ENCODE peak calls at places on chromosomes 11 and 22, in ten cellular contexts. X, A, L, K, E, P, N, T, Q and D are unnamed samples.

GRCh38 chr11:2929511-2929879 is 275 bp upstream of the PHLDA2 start:
- DNase-seq in X (peak), A (no peak), L (peak), K (peak), E (no peak), P (peak), N (no peak), T (peak), Q (peak), D (peak)

GRCh38 chr22:50157976-50158375 is 12.6 kb upstream of the PANX2 start:
- DNase-seq in X (no peak), A (no peak), L (no peak), K (no peak), E (no peak), P (no peak), N (no peak), T (no peak), Q (peak), D (no peak)

GRCh38 chr11:94747136-94748110 is 20.7 kb upstream of the AMOTL1 start:
- DNase-seq in X (no peak), A (no peak), L (peak), K (no peak), E (no peak), P (no peak), N (no peak), T (no peak), Q (no peak), D (no peak)

GRCh38 chr11:45285931-45286632 is at the start of gene SYT13:
- DNase-seq in X (no peak), A (peak), L (peak), K (no peak), E (no peak), P (no peak), N (no peak), T (no peak), Q (peak), D (peak)

GRCh38 chr11:132142554-132142953 is 772.1 kb downstream of the NTM start:
- DNase-seq in X (no peak), A (no peak), L (no peak), K (no peak), E (no peak), P (no peak), N (no peak), T (no peak), Q (no peak), D (no peak)

GRCh38 chr11:24779791-24780190 is 282.9 kb downstream of the LUZP2 start:
- DNase-seq in X (no peak), A (peak), L (no peak), K (no peak), E (no peak), P (no peak), N (no peak), T (no peak), Q (no peak), D (no peak)

GRCh38 chr11:130192845-130193267 is 33.3 kb downstream of the ST14 start:
- DNase-seq in X (no peak), A (no peak), L (no peak), K (no peak), E (no peak), P (no peak), N (no peak), T (no peak), Q (no peak), D (no peak)

GRCh38 chr11:65301491-65302329 is 13.0 kb upstream of the CDC42EP2 start:
- DNase-seq in X (no peak), A (peak), L (no peak), K (no peak), E (no peak), P (peak), N (peak), T (no peak), Q (no peak), D (peak)

GRCh38 chr22:43163241-43163795 is 12.0 kb downstream of the TSPO start:
- DNase-seq in X (no peak), A (no peak), L (no peak), K (no peak), E (no peak), P (no peak), N (no peak), T (no peak), Q (no peak), D (no peak)

GRCh38 chr11:78299000-78299712 is 110.4 kb downstream of the USP35 start:
- DNase-seq in X (no peak), A (no peak), L (no peak), K (no peak), E (no peak), P (no peak), N (no peak), T (no peak), Q (no peak), D (no peak)

GRCh38 chr11:119479685-119480275 is 56.8 kb upstream of the THY1 start:
- DNase-seq in X (peak), A (no peak), L (peak), K (no peak), E (no peak), P (no peak), N (no peak), T (no peak), Q (no peak), D (peak)

GRCh38 chr11:95456704-95457491 is 225.9 kb upstream of the SESN3 start:
- DNase-seq in X (peak), A (no peak), L (no peak), K (no peak), E (no peak), P (no peak), N (no peak), T (no peak), Q (no peak), D (no peak)

GRCh38 chr11:18802381-18803257 is 11.0 kb upstream of the PTPN5 start:
- DNase-seq in X (peak), A (peak), L (peak), K (no peak), E (peak), P (no peak), N (no peak), T (peak), Q (peak), D (peak)

GRCh38 chr11:35549787-35550186 is 24.4 kb upstream of the PAMR1 start:
- DNase-seq in X (peak), A (no peak), L (peak), K (no peak), E (peak), P (no peak), N (no peak), T (no peak), Q (no peak), D (peak)

GRCh38 chr11:67406969-67407699 is 3.3 kb downstream of the TBC1D10C start:
- DNase-seq in X (no peak), A (no peak), L (no peak), K (no peak), E (no peak), P (no peak), N (no peak), T (no peak), Q (no peak), D (no peak)

GRCh38 chr11:36123353-36124220 is 165.6 kb downstream of the COMMD9 start:
- DNase-seq in X (no peak), A (no peak), L (no peak), K (no peak), E (no peak), P (no peak), N (no peak), T (no peak), Q (no peak), D (no peak)

GRCh38 chr22:23675502-23676415 is 15.1 kb upstream of the RGL4 start:
- DNase-seq in X (no peak), A (peak), L (no peak), K (no peak), E (no peak), P (peak), N (no peak), T (no peak), Q (peak), D (no peak)

GRCh38 chr22:39478461-39478860 is 21.6 kb downstream of the MGAT3 start:
- DNase-seq in X (no peak), A (no peak), L (no peak), K (no peak), E (no peak), P (no peak), N (no peak), T (no peak), Q (no peak), D (peak)

GRCh38 chr11:67268036-67268683 is 1.9 kb downstream of the GRK2 start:
- DNase-seq in X (no peak), A (no peak), L (no peak), K (no peak), E (no peak), P (peak), N (no peak), T (no peak), Q (no peak), D (no peak)

GRCh38 chr11:134244593-134244992 is 8.6 kb downstream of the THYN1 start:
- DNase-seq in X (no peak), A (peak), L (peak), K (no peak), E (no peak), P (no peak), N (no peak), T (no peak), Q (no peak), D (peak)

GRCh38 chr22:49956418-49956770 is 4.2 kb upstream of the PIM3 start:
- DNase-seq in X (no peak), A (no peak), L (no peak), K (no peak), E (no peak), P (peak), N (no peak), T (no peak), Q (no peak), D (no peak)

GRCh38 chr11:34261095-34261494 is 96.7 kb downstream of the ABTB2 start:
- DNase-seq in X (no peak), A (no peak), L (no peak), K (no peak), E (no peak), P (no peak), N (no peak), T (no peak), Q (no peak), D (no peak)

GRCh38 chr11:44573333-44573732 is 7.9 kb downstream of the CD82 start:
- DNase-seq in X (no peak), A (no peak), L (no peak), K (no peak), E (no peak), P (no peak), N (no peak), T (no peak), Q (no peak), D (no peak)

GRCh38 chr11:68020575-68020974 is 9.9 kb upstream of the NDUFS8 start:
- DNase-seq in X (no peak), A (peak), L (peak), K (no peak), E (no peak), P (no peak), N (no peak), T (no peak), Q (no peak), D (no peak)

GRCh38 chr11:3043315-3043871 is 13.8 kb downstream of the CARS1 start:
- DNase-seq in X (peak), A (no peak), L (no peak), K (peak), E (no peak), P (peak), N (peak), T (no peak), Q (no peak), D (no peak)

GRCh38 chr22:35217541-35217940 is 39.8 kb upstream of the HMGXB4 start:
- DNase-seq in X (no peak), A (no peak), L (no peak), K (no peak), E (no peak), P (no peak), N (no peak), T (no peak), Q (no peak), D (no peak)

GRCh38 chr22:45316796-45317526 is 7.2 kb downstream of the FAM118A start:
- DNase-seq in X (no peak), A (no peak), L (no peak), K (no peak), E (no peak), P (no peak), N (no peak), T (no peak), Q (no peak), D (no peak)

GRCh38 chr11:35099278-35100018 is 39.5 kb upstream of the CD44 start:
- DNase-seq in X (peak), A (no peak), L (no peak), K (no peak), E (no peak), P (no peak), N (no peak), T (no peak), Q (no peak), D (no peak)

GRCh38 chr11:111413849-111414248 is 34.8 kb upstream of the POU2AF1 start:
- DNase-seq in X (no peak), A (no peak), L (no peak), K (no peak), E (no peak), P (no peak), N (no peak), T (no peak), Q (no peak), D (no peak)

GRCh38 chr11:114166897-114167323 is 107.4 kb downstream of the ZBTB16 start:
- DNase-seq in X (peak), A (peak), L (no peak), K (no peak), E (peak), P (peak), N (no peak), T (no peak), Q (no peak), D (no peak)

GRCh38 chr11:78649361-78650215 is 74.9 kb upstream of the NARS2 start:
- DNase-seq in X (no peak), A (no peak), L (no peak), K (no peak), E (no peak), P (no peak), N (no peak), T (no peak), Q (no peak), D (no peak)

GRCh38 chr11:107157146-107157808 is 139.0 kb upstream of the GUCY1A2 start:
- DNase-seq in X (no peak), A (no peak), L (no peak), K (no peak), E (no peak), P (no peak), N (no peak), T (no peak), Q (no peak), D (no peak)

GRCh38 chr22:42468841-42469240 is 36.6 kb upstream of the NFAM1 start:
- DNase-seq in X (no peak), A (no peak), L (no peak), K (no peak), E (no peak), P (no peak), N (no peak), T (no peak), Q (no peak), D (no peak)

GRCh38 chr11:19979519-19979845 is 180.8 kb downstream of the DBX1 start:
- DNase-seq in X (no peak), A (no peak), L (no peak), K (no peak), E (no peak), P (no peak), N (no peak), T (no peak), Q (no peak), D (no peak)

DNA sequence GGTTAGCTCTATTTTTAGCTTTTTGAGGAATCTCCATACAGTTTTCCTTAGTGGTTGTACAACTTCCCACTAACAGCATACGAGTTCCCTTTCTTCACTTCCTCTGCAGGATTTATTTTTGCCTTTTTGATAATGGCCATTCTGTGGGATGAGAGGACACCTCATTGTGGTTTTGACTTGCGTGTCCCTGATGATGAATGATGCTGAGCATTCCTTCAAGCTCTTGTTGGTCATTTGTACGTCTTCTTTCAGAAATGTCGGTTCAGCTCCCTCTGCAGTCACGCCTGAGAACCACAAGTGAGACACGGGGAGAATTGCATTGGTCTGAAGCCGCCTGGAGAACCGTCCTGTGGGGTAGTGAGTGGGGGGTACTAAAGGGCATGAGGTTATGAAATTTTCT is 2.0 kb upstream of the KRTAP5-10 start:
- DNase-seq in X (peak), A (peak), L (peak), K (no peak), E (peak), P (no peak), N (no peak), T (peak), Q (peak), D (peak)
- TF ChIP-seq CTCF in X (no peak), A (peak), L (peak), K (no peak), E (no peak), P (no peak), N (peak), T (peak), Q (peak), D (peak)

DNA sequence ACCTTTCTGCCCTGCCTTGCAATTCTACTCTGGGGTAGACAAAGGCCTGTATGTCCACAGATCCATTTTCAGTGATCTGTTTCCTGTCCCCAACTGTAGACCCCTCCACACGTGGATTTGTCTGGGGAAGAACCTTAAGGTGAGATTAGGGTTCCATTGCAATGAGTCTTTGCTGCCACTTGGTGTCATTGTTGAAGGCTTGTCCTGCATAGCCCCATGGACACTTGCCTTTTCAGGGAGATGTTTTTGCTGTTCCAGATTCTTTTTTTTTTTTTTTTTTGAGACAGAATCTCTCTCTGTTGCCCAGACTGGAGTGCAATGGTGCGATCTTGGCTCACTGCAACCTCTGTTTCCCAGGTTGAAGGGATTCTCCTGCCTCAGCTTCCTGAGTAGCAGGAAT is 21.8 kb downstream of the SERPING1 start:
- DNase-seq in X (no peak), A (no peak), L (peak), K (no peak), E (no peak), P (no peak), N (no peak), T (peak), Q (no peak), D (no peak)
- TF ChIP-seq CTCF in X (no peak), A (peak), L (no peak), K (no peak), E (no peak), P (no peak), N (no peak), T (peak), Q (no peak), D (no peak)

DNA sequence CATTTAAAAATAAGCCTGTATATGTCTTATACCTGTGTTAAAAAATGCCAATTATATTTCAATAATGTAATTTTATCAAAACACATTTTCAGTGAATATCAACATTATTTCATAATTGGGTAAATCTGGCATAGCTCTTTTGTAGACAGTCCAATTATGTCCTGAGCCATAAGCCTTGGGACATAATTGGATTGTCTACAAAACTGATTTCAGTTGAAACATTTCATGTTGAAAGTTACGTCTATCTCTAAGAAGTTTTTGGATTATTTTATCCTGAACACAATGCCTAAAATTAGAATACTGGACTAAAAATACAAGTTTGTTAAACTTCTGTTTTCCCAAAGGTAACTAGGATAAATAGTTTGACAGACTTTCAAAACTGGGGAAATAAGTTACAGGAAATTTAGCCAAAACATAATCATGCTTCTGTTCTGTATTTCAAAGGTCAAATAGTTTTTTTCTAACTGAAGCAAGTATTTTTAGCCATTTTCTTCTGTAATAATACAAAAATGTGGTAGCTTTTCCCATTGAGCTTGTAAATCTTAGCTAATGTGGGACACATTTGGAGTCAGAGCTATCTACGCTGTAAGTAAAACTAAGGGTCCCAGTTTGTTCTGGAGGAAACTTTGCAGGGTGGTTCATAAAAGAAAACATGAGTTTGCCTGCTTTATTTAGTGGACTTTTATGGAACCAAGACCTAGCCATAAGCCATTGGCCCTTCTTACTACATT is 100.7 kb upstream of the BIRC3 start:
- DNase-seq in X (no peak), A (no peak), L (no peak), K (no peak), E (no peak), P (no peak), N (no peak), T (no peak), Q (no peak), D (no peak)
- TF ChIP-seq CTCF in X (no peak), A (no peak), L (no peak), K (no peak), E (no peak), P (no peak), N (no peak), T (no peak), Q (no peak), D (no peak)

GRCh38 chr22:32843300-32843699 is 41.8 kb downstream of the TIMP3 start:
- DNase-seq in X (no peak), A (no peak), L (no peak), K (no peak), E (no peak), P (no peak), N (no peak), T (no peak), Q (no peak), D (no peak)
- TF ChIP-seq CTCF in X (no peak), A (no peak), L (no peak), K (no peak), E (no peak), P (no peak), N (no peak), T (no peak), Q (no peak), D (no peak)